ENCODE peak calls at places on chromosome 11, in ten cellular contexts. O is heart right ventricle, C is progenitor cell of endocrine pancreas, X is AG04449, K is uterus, I is WTC11, P is right lobe of liver, W is AG09309, N is K562, R is BE2C. Q is an unnamed sample.

GRCh38 chr11:5011254-5011653 is 16.6 kb downstream of the OR51L1 start:
- DNase-seq in C (no peak), X (no peak), O (no peak), N (no peak), K (no peak), I (no peak), P (no peak), R (no peak), W (no peak), Q (no peak)

GRCh38 chr11:64850979-64851567 is 6.6 kb upstream of the CDC42BPG start:
- DNase-seq in I (peak), C (no peak), K (no peak), X (no peak), N (peak), P (no peak), O (no peak), W (no peak), R (no peak), Q (no peak)

GRCh38 chr11:75142714-75143419 is 8.0 kb upstream of the SLCO2B1 start:
- DNase-seq in X (peak), R (peak), P (peak), I (no peak), N (peak), K (peak), C (no peak), O (peak), W (peak), Q (peak)

GRCh38 chr11:63613517-63614135 is 607 bp downstream of the PLAAT3 start:
- DNase-seq in K (peak), O (peak), W (no peak), P (peak), N (peak), C (no peak), I (peak), X (no peak), R (peak), Q (no peak)

GRCh38 chr11:120512727-120513435 is 1.3 kb downstream of the GRIK4 start:
- DNase-seq in I (no peak), C (no peak), N (no peak), O (no peak), P (no peak), X (no peak), K (no peak), W (no peak), R (no peak), Q (no peak)

GRCh38 chr11:65292866-65293265 is 21.8 kb upstream of the CDC42EP2 start:
- DNase-seq in X (no peak), W (no peak), R (no peak), O (no peak), C (no peak), I (no peak), P (no peak), K (no peak), N (no peak), Q (no peak)

GRCh38 chr11:13251961-13252360 is 25.6 kb upstream of the BMAL1 start:
- DNase-seq in X (no peak), N (no peak), I (no peak), P (no peak), O (no peak), W (no peak), C (no peak), R (no peak), K (no peak), Q (no peak)

GRCh38 chr11:123231263-123231662 is 36.2 kb upstream of the CLMP start:
- DNase-seq in N (no peak), K (no peak), O (no peak), R (no peak), I (no peak), P (no peak), W (peak), C (no peak), X (peak), Q (no peak)

GRCh38 chr11:71500601-71501021 is 26.5 kb upstream of the KRTAP5-7 start:
- DNase-seq in C (no peak), K (no peak), X (no peak), O (peak), W (no peak), P (peak), N (no peak), R (no peak), I (no peak), Q (no peak)

GRCh38 chr11:108853864-108854263 is 189.0 kb downstream of the DDX10 start:
- DNase-seq in O (peak), P (no peak), I (no peak), X (no peak), W (no peak), C (no peak), K (no peak), N (no peak), R (no peak), Q (no peak)

GRCh38 chr11:57679396-57679795 is 11.5 kb downstream of the ZDHHC5 start:
- DNase-seq in I (no peak), X (no peak), O (no peak), N (no peak), P (no peak), R (no peak), C (no peak), W (no peak), K (no peak), Q (no peak)

GRCh38 chr11:64916040-64916847 is 765 bp downstream of the ATG2A start:
- DNase-seq in N (peak), P (peak), X (no peak), R (no peak), K (peak), W (no peak), I (no peak), C (no peak), O (no peak), Q (no peak)

GRCh38 chr11:20065040-20065805 is 95.1 kb downstream of the DBX1 start:
- DNase-seq in O (no peak), W (no peak), C (no peak), N (no peak), R (no peak), P (no peak), I (no peak), K (no peak), X (no peak), Q (no peak)

GRCh38 chr11:115256326-115257197 is 247.7 kb downstream of the CADM1 start:
- DNase-seq in R (no peak), K (no peak), X (no peak), O (no peak), N (no peak), C (no peak), W (no peak), I (peak), P (no peak), Q (no peak)

GRCh38 chr11:46554205-46555162 is 39.3 kb downstream of the AMBRA1 start:
- DNase-seq in C (no peak), W (peak), N (no peak), X (no peak), O (no peak), R (no peak), K (no peak), P (no peak), I (no peak), Q (peak)

GRCh38 chr11:123103326-123103980 is 41.5 kb upstream of the HSPA8 start:
- DNase-seq in O (no peak), X (peak), R (peak), K (peak), W (peak), N (peak), C (no peak), I (peak), P (no peak), Q (no peak)

GRCh38 chr11:15761235-15761634 is 595.1 kb downstream of the SOX6 start:
- DNase-seq in N (no peak), I (no peak), C (no peak), R (no peak), P (no peak), O (no peak), K (no peak), X (no peak), W (no peak), Q (no peak)

GRCh38 chr11:103609117-103610066 is 427.0 kb upstream of the DDI1 start:
- DNase-seq in R (no peak), P (no peak), W (peak), K (no peak), C (no peak), O (no peak), N (no peak), I (peak), X (peak), Q (peak)

GRCh38 chr11:1918436-1919315 is 827 bp upstream of the TNNT3 start:
- DNase-seq in C (no peak), N (no peak), R (no peak), X (no peak), O (no peak), P (no peak), K (peak), I (no peak), W (no peak), Q (no peak)

GRCh38 chr11:5553347-5553746 is 5.0 kb upstream of the OR52H1 start:
- DNase-seq in W (no peak), N (no peak), I (no peak), K (no peak), R (no peak), C (no peak), P (no peak), O (no peak), X (no peak), Q (no peak)

GRCh38 chr11:46389450-46390330 is 1.9 kb downstream of the CHRM4 start:
- DNase-seq in C (peak), K (peak), R (peak), P (peak), I (peak), X (no peak), O (peak), N (peak), W (no peak), Q (no peak)

GRCh38 chr11:94028436-94028835 is 7.3 kb downstream of the HEPHL1 start:
- DNase-seq in N (no peak), W (peak), X (peak), K (no peak), C (no peak), P (no peak), I (no peak), R (no peak), O (no peak), Q (peak)

GRCh38 chr11:34977039-34977906 is 60.9 kb downstream of the PDHX start:
- DNase-seq in W (peak), I (no peak), R (no peak), X (peak), P (no peak), C (no peak), N (no peak), K (no peak), O (no peak), Q (no peak)

GRCh38 chr11:73055002-73055401 is 87.1 kb downstream of the FCHSD2 start:
- DNase-seq in K (no peak), X (no peak), P (no peak), O (no peak), R (no peak), W (no peak), C (no peak), N (no peak), I (no peak), Q (no peak)

GRCh38 chr11:117058761-117059233 is 39.4 kb downstream of the SIK3 start:
- DNase-seq in N (no peak), O (no peak), P (no peak), I (no peak), X (no peak), C (no peak), K (no peak), W (no peak), R (peak), Q (no peak)

GRCh38 chr11:43278302-43278956 is 33.4 kb upstream of the API5 start:
- DNase-seq in K (no peak), I (peak), R (peak), O (no peak), X (no peak), W (no peak), C (no peak), P (no peak), N (peak), Q (no peak)

GRCh38 chr11:117019871-117020270 is 78.4 kb downstream of the SIK3 start:
- DNase-seq in W (no peak), I (no peak), O (no peak), P (no peak), C (no peak), N (peak), K (no peak), X (no peak), R (no peak), Q (no peak)

GRCh38 chr11:111059726-111060125 is 185.8 kb upstream of the POU2AF2 start:
- DNase-seq in R (no peak), W (no peak), P (no peak), N (no peak), I (no peak), O (no peak), X (no peak), C (no peak), K (no peak), Q (no peak)

GRCh38 chr11:34358258-34358665 is 452 bp upstream of the ABTB2 start:
- DNase-seq in X (no peak), C (peak), R (peak), I (peak), W (no peak), O (peak), P (peak), K (peak), N (peak), Q (no peak)

GRCh38 chr11:11163256-11163655 is 189.8 kb downstream of the CSNK2A3 start:
- DNase-seq in C (no peak), R (peak), O (no peak), K (no peak), W (no peak), X (no peak), N (peak), I (no peak), P (no peak), Q (no peak)
- TF ChIP-seq CTCF in C (peak), R (peak), O (peak), K (no peak), W (no peak), X (peak), N (peak), I (no peak), P (no peak), Q (peak)

GRCh38 chr11:18741783-18742182 is 15.8 kb upstream of the IGSF22 start:
- DNase-seq in P (no peak), W (no peak), I (no peak), X (no peak), C (no peak), O (no peak), K (no peak), R (no peak), N (no peak), Q (no peak)
- TF ChIP-seq CTCF in P (no peak), W (no peak), I (no peak), X (no peak), C (no peak), O (no peak), K (no peak), R (no peak), N (peak), Q (no peak)

DNA sequence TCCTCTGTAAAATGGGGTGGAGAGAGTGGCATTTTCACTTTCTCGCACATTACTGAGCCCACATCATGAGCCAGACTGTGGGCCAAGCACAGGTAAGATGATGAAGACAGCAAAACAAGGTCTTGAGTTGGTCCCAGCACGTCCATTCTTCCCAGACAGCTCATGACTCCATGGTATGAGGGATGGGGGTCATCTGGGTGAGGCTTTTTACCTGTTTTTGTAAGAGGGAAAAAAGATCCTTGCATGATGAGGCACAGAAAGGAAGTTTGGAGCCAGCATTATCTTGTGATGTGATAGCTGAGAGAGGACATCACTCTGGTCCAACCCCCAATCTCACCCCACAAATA is 12.8 kb downstream of the LRRC32 start:
- DNase-seq in W (no peak), K (no peak), X (no peak), I (no peak), O (no peak), R (no peak), C (no peak), N (no peak), P (no peak), Q (no peak)
- TF ChIP-seq CTCF in W (no peak), K (no peak), X (no peak), I (no peak), O (no peak), R (no peak), C (no peak), N (no peak), P (no peak), Q (no peak)

GRCh38 chr11:129416080-129416820 is 40.6 kb downstream of the BARX2 start:
- DNase-seq in C (no peak), I (no peak), K (no peak), N (no peak), P (no peak), W (no peak), R (no peak), O (no peak), X (no peak), Q (no peak)

GRCh38 chr11:129412501-129412900 is 36.9 kb downstream of the BARX2 start:
- DNase-seq in N (peak), X (no peak), C (no peak), I (peak), K (no peak), P (no peak), W (no peak), O (no peak), R (no peak), Q (no peak)

GRCh38 chr11:129408865-129409444 is 33.3 kb downstream of the BARX2 start:
- DNase-seq in K (no peak), O (no peak), R (no peak), X (no peak), P (no peak), C (no peak), I (no peak), W (no peak), N (no peak), Q (no peak)

GRCh38 chr11:129414144-129414876 is 38.7 kb downstream of the BARX2 start:
- DNase-seq in C (no peak), K (no peak), R (no peak), N (no peak), W (no peak), O (no peak), X (no peak), P (no peak), I (no peak), Q (no peak)

GRCh38 chr11:129410561-129410960 is 34.9 kb downstream of the BARX2 start:
- DNase-seq in N (no peak), X (no peak), I (no peak), W (no peak), R (no peak), O (no peak), P (no peak), K (no peak), C (no peak), Q (no peak)
- TF ChIP-seq CTCF in N (no peak), X (no peak), I (no peak), W (no peak), R (no peak), O (no peak), P (no peak), K (no peak), C (no peak), Q (no peak)

GRCh38 chr11:21411597-21411996 is 742.2 kb downstream of the NELL1 start:
- DNase-seq in P (no peak), N (no peak), W (no peak), K (no peak), O (no peak), X (no peak), R (no peak), C (no peak), I (no peak), Q (no peak)
- TF ChIP-seq CTCF in P (no peak), N (no peak), W (no peak), K (no peak), O (no peak), X (no peak), R (no peak), C (no peak), I (no peak), Q (no peak)

DNA sequence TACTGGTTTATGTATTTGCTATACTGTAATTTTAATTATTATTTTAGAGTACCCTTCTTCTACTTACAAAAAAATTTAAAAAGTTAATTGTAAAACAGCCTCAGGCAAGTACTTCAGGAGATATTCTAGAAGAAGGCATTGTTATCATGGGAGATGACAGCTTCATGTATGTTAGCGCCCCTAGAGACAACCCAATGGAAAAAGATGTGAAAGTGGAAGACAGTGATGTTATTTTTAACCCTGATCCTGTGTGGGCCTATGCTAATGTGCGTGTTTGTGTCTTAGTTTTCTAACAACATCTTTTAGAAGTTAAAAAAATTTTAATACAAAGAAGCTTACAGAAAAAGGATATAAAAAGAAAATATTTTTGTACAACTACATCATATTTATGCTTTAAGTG is 205.0 kb downstream of the FAM76B start:
- DNase-seq in O (no peak), P (no peak), R (no peak), N (peak), I (no peak), K (no peak), W (no peak), X (no peak), C (no peak), Q (no peak)
- TF ChIP-seq CTCF in O (no peak), P (no peak), R (no peak), N (peak), I (no peak), K (no peak), W (no peak), X (no peak), C (no peak), Q (no peak)

GRCh38 chr11:7547091-7547490 is 33.3 kb downstream of the PPFIBP2 start:
- DNase-seq in N (no peak), K (no peak), I (no peak), O (no peak), X (no peak), P (no peak), R (no peak), W (no peak), C (no peak), Q (no peak)
- TF ChIP-seq CTCF in N (no peak), K (no peak), I (no peak), O (no peak), X (no peak), P (no peak), R (no peak), W (no peak), C (no peak), Q (no peak)

GRCh38 chr11:69086152-69086551 is 37.4 kb downstream of the TPCN2 start:
- DNase-seq in X (no peak), W (no peak), C (no peak), O (no peak), N (peak), I (peak), P (no peak), R (no peak), K (peak), Q (no peak)
- TF ChIP-seq CTCF in X (peak), W (no peak), C (no peak), O (no peak), N (peak), I (no peak), P (no peak), R (peak), K (peak), Q (peak)

DNA sequence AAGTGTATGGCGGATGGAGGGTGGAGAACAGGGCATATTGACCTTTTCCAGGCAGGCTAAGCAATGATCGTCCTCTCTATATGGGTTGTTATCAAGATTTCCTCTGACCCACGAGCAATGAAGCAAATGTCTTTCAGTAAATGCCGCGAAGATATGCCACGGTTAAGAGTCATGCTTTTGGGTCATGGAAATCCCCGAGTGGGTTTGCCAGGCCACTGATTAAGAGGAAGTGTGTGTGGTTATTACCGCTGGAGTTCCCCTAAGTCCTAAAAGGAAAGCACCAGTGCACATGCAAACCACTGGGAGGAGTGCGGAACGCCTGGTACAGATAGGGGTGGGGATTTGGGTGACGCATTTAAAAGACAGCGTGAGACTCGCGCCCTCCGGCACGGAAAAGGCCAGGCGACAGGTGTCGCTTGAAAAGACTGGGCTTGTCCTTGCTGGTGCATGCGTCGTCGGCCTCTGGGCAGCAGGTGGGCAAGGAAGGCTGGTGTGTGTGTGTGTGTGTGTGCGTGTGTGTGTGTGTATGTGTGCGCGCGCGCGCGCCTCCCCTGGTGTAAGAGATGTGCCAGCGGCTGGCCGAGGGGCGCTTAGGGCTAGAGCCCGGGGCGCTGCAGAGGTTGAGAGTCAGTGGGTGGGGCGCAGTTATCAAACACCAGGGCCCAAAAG is at the start of gene BIRC3:
- DNase-seq in C (peak), R (peak), O (peak), I (peak), N (peak), X (peak), P (peak), K (peak), W (peak), Q (peak)
- TF ChIP-seq CTCF in C (peak), R (peak), O (peak), I (no peak), N (peak), X (peak), P (peak), K (peak), W (peak), Q (peak)

GRCh38 chr11:119061256-119061655 is 4.3 kb upstream of the HYOU1 start:
- DNase-seq in K (no peak), O (no peak), I (no peak), P (no peak), N (no peak), X (no peak), C (no peak), W (no peak), R (no peak), Q (no peak)

GRCh38 chr11:119067371-119068222 is at the start of gene VPS11:
- DNase-seq in X (peak), I (peak), O (peak), K (peak), R (peak), N (peak), W (peak), C (peak), P (peak), Q (peak)

GRCh38 chr11:119062779-119063178 is 4.8 kb upstream of the VPS11 start:
- DNase-seq in X (no peak), C (no peak), P (peak), N (peak), W (no peak), K (peak), O (no peak), R (no peak), I (no peak), Q (no peak)

GRCh38 chr11:119066481-119066880 is 1.1 kb upstream of the VPS11 start:
- DNase-seq in W (no peak), C (no peak), I (no peak), R (no peak), K (no peak), P (no peak), O (no peak), N (peak), X (no peak), Q (no peak)

GRCh38 chr11:119065369-119065768 is 2.2 kb upstream of the VPS11 start:
- DNase-seq in K (no peak), W (no peak), N (peak), I (peak), C (no peak), X (no peak), O (no peak), R (peak), P (no peak), Q (no peak)
- TF ChIP-seq CTCF in K (no peak), W (peak), N (peak), I (peak), C (peak), X (peak), O (no peak), R (peak), P (peak), Q (peak)

Q was measured in kidney epithelial cell.